ENCODE peak calls at places on chromosomes 1 and 21, in six cellular contexts. One of them, this sample, is unnamed.

GRCh38 chr1:10638559-10639300 is 157.7 kb downstream of the CASZ1 start:
- DNase-seq in cardiac fibroblast: no peak
- DNase-seq in left ventricle myocardium inferior: no peak
- DNase-seq in choroid plexus epithelial cell: no peak
- DNase-seq in A549: no peak
- DNase-seq in GM06990: no peak
- DNase-seq in this sample: no peak

GRCh38 chr1:8266436-8267165 is 51.3 kb upstream of the SLC45A1 start:
- DNase-seq in choroid plexus epithelial cell: no peak
- DNase-seq in A549: no peak
- DNase-seq in GM06990: no peak
- DNase-seq in left ventricle myocardium inferior: no peak
- DNase-seq in cardiac fibroblast: no peak
- DNase-seq in this sample: no peak

GRCh38 chr1:17550684-17551584 is 11.4 kb downstream of the ARHGEF10L start:
- DNase-seq in cardiac fibroblast: no peak
- DNase-seq in choroid plexus epithelial cell: no peak
- DNase-seq in A549: no peak
- DNase-seq in GM06990: no peak
- DNase-seq in left ventricle myocardium inferior: no peak
- DNase-seq in this sample: no peak

GRCh38 chr21:44785620-44786344 is 15.8 kb downstream of the UBE2G2 start:
- DNase-seq in choroid plexus epithelial cell: peak
- DNase-seq in cardiac fibroblast: peak
- DNase-seq in GM06990: no peak
- DNase-seq in left ventricle myocardium inferior: no peak
- DNase-seq in A549: no peak
- DNase-seq in this sample: peak

GRCh38 chr1:151458936-151459330 is 361 bp downstream of the POGZ start:
- DNase-seq in choroid plexus epithelial cell: peak
- DNase-seq in GM06990: peak
- DNase-seq in left ventricle myocardium inferior: peak
- DNase-seq in cardiac fibroblast: peak
- DNase-seq in A549: peak
- DNase-seq in this sample: peak

GRCh38 chr1:24483441-24483840 is 19.2 kb upstream of the RCAN3 start:
- DNase-seq in left ventricle myocardium inferior: no peak
- DNase-seq in A549: no peak
- DNase-seq in choroid plexus epithelial cell: no peak
- DNase-seq in cardiac fibroblast: no peak
- DNase-seq in GM06990: no peak
- DNase-seq in this sample: no peak

GRCh38 chr1:165773324-165773965 is 4.8 kb upstream of the TMCO1 start:
- DNase-seq in A549: no peak
- DNase-seq in cardiac fibroblast: peak
- DNase-seq in left ventricle myocardium inferior: no peak
- DNase-seq in choroid plexus epithelial cell: peak
- DNase-seq in GM06990: no peak
- DNase-seq in this sample: peak

GRCh38 chr1:235938714-235939487 is 72.2 kb upstream of the LYST start:
- DNase-seq in choroid plexus epithelial cell: peak
- DNase-seq in cardiac fibroblast: no peak
- DNase-seq in left ventricle myocardium inferior: no peak
- DNase-seq in GM06990: no peak
- DNase-seq in A549: no peak
- DNase-seq in this sample: peak

GRCh38 chr1:41020109-41020576 is 1.4 kb downstream of the SLFNL1 start:
- DNase-seq in A549: no peak
- DNase-seq in choroid plexus epithelial cell: no peak
- DNase-seq in GM06990: no peak
- DNase-seq in left ventricle myocardium inferior: no peak
- DNase-seq in cardiac fibroblast: no peak
- DNase-seq in this sample: no peak

GRCh38 chr21:23152130-23152529 is 2153.9 kb downstream of the NCAM2 start:
- DNase-seq in choroid plexus epithelial cell: no peak
- DNase-seq in left ventricle myocardium inferior: no peak
- DNase-seq in cardiac fibroblast: no peak
- DNase-seq in GM06990: no peak
- DNase-seq in A549: no peak
- DNase-seq in this sample: no peak

GRCh38 chr1:10765304-10765703 is 31.1 kb downstream of the CASZ1 start:
- DNase-seq in left ventricle myocardium inferior: no peak
- DNase-seq in A549: no peak
- DNase-seq in choroid plexus epithelial cell: no peak
- DNase-seq in cardiac fibroblast: no peak
- DNase-seq in GM06990: no peak
- DNase-seq in this sample: no peak

GRCh38 chr1:7420098-7420445 is 351.0 kb upstream of the VAMP3 start:
- DNase-seq in cardiac fibroblast: no peak
- DNase-seq in choroid plexus epithelial cell: no peak
- DNase-seq in GM06990: no peak
- DNase-seq in left ventricle myocardium inferior: no peak
- DNase-seq in A549: no peak
- DNase-seq in this sample: no peak

GRCh38 chr1:32101233-32101681 is 6.6 kb upstream of the KPNA6 start:
- DNase-seq in left ventricle myocardium inferior: no peak
- DNase-seq in GM06990: no peak
- DNase-seq in A549: no peak
- DNase-seq in choroid plexus epithelial cell: peak
- DNase-seq in cardiac fibroblast: peak
- DNase-seq in this sample: peak

DNA sequence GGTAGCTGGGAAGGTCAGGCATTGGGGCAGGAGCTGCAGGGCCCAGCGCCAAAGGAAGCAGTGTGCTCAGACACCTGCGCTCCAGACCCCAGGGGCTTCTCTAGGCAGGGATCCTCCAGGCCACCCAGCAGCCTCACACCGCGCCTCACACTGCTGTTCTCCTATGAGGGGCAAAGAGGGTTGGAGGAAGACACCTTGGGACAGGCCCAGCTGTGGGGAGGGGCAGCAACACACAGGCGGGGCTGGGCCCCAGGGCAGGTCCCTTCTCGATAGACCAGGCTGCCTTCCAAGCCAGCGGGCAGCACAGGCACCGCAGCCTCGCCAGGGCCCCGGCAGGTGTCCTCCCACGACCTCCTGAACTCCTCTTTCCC is 20.7 kb upstream of the PRSS38 start:
- DNase-seq in GM06990: no peak
- DNase-seq in A549: no peak
- DNase-seq in cardiac fibroblast: no peak
- DNase-seq in choroid plexus epithelial cell: no peak
- DNase-seq in left ventricle myocardium inferior: no peak
- DNase-seq in this sample: no peak
- H3K4me3 ChIP-seq in GM06990: no peak
- H3K4me3 ChIP-seq in A549: no peak
- H3K4me3 ChIP-seq in cardiac fibroblast: no peak
- H3K4me3 ChIP-seq in choroid plexus epithelial cell: no peak
- H3K4me3 ChIP-seq in left ventricle myocardium inferior: no peak
- H3K4me3 ChIP-seq in this sample: no peak

GRCh38 chr1:115764541-115764940 is 4.0 kb downstream of the CASQ2 start:
- DNase-seq in GM06990: no peak
- DNase-seq in left ventricle myocardium inferior: no peak
- DNase-seq in choroid plexus epithelial cell: peak
- DNase-seq in cardiac fibroblast: peak
- DNase-seq in A549: peak
- DNase-seq in this sample: peak
- TF ChIP-seq CTCF in GM06990: peak
- TF ChIP-seq CTCF in left ventricle myocardium inferior: peak
- TF ChIP-seq CTCF in choroid plexus epithelial cell: peak
- TF ChIP-seq CTCF in cardiac fibroblast: peak
- TF ChIP-seq CTCF in A549: peak
- TF ChIP-seq CTCF in this sample: peak

GRCh38 chr1:27348861-27349783 is 7.3 kb downstream of the SYTL1 start:
- DNase-seq in GM06990: no peak
- DNase-seq in cardiac fibroblast: no peak
- DNase-seq in A549: peak
- DNase-seq in left ventricle myocardium inferior: no peak
- DNase-seq in choroid plexus epithelial cell: no peak
- DNase-seq in this sample: no peak
- H3K4me3 ChIP-seq in GM06990: no peak
- H3K4me3 ChIP-seq in cardiac fibroblast: peak
- H3K4me3 ChIP-seq in A549: peak
- H3K4me3 ChIP-seq in left ventricle myocardium inferior: peak
- H3K4me3 ChIP-seq in choroid plexus epithelial cell: peak
- H3K4me3 ChIP-seq in this sample: peak

DNA sequence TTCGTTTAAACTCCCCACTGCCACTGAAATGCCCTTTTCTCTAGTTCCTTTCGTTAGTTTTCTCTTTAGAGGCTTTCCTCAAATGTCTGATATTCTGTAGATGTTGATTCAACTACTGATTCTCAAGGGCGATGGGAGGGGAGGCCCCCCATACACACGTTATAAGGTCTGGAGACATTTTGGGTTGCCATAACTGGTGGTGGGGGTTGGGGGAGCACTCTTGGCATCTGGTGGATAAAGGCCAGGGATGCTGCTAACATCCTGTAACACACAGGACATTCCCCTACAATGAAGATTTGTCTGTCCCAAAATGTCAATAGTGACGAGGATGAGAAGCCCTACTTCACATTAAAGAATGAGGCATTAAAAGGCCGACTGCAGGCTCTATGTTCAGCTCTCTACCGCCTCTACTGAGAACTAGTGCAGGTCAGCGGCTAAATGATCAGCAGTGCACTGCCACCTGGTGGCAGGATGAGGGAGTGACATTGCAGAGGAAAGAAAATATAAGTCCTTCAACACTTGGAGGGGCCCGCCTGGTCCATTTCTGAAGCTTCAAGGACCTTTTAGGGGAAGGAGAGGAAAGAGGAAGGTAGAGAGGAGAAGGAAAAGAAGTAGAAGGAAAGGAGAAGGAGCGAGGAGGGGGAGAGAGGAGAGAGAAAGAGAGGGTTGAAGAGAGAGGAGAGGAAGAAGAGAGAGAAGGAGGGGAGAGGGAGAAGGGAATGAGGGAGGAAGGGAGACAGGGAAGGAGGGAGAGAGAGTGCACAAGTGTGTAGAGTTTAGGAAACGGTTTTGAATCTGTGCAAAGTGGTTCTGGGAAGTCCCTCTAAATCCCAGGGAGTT is 29.4 kb downstream of the ALG14 start:
- DNase-seq in left ventricle myocardium inferior: peak
- DNase-seq in GM06990: peak
- DNase-seq in choroid plexus epithelial cell: peak
- DNase-seq in cardiac fibroblast: peak
- DNase-seq in A549: peak
- DNase-seq in this sample: peak
- TF ChIP-seq CTCF in left ventricle myocardium inferior: peak
- TF ChIP-seq CTCF in GM06990: peak
- TF ChIP-seq CTCF in choroid plexus epithelial cell: peak
- TF ChIP-seq CTCF in cardiac fibroblast: peak
- TF ChIP-seq CTCF in A549: peak
- TF ChIP-seq CTCF in this sample: peak

GRCh38 chr1:1628656-1629429 is 3.1 kb upstream of the MMP23B start:
- DNase-seq in cardiac fibroblast: no peak
- DNase-seq in GM06990: peak
- DNase-seq in A549: no peak
- DNase-seq in choroid plexus epithelial cell: no peak
- DNase-seq in left ventricle myocardium inferior: no peak
- DNase-seq in this sample: no peak

GRCh38 chr1:1630965-1631792 is 794 bp upstream of the MMP23B start:
- DNase-seq in GM06990: peak
- DNase-seq in left ventricle myocardium inferior: peak
- DNase-seq in cardiac fibroblast: peak
- DNase-seq in A549: no peak
- DNase-seq in choroid plexus epithelial cell: peak
- DNase-seq in this sample: peak

GRCh38 chr1:1631793-1632420 is at the start of gene MMP23B:
- DNase-seq in cardiac fibroblast: no peak
- DNase-seq in choroid plexus epithelial cell: no peak
- DNase-seq in A549: no peak
- DNase-seq in GM06990: peak
- DNase-seq in left ventricle myocardium inferior: peak
- DNase-seq in this sample: no peak

GRCh38 chr1:1629430-1630190 is 2.4 kb upstream of the MMP23B start:
- DNase-seq in A549: no peak
- DNase-seq in GM06990: peak
- DNase-seq in choroid plexus epithelial cell: no peak
- DNase-seq in left ventricle myocardium inferior: no peak
- DNase-seq in cardiac fibroblast: no peak
- DNase-seq in this sample: no peak

DNA sequence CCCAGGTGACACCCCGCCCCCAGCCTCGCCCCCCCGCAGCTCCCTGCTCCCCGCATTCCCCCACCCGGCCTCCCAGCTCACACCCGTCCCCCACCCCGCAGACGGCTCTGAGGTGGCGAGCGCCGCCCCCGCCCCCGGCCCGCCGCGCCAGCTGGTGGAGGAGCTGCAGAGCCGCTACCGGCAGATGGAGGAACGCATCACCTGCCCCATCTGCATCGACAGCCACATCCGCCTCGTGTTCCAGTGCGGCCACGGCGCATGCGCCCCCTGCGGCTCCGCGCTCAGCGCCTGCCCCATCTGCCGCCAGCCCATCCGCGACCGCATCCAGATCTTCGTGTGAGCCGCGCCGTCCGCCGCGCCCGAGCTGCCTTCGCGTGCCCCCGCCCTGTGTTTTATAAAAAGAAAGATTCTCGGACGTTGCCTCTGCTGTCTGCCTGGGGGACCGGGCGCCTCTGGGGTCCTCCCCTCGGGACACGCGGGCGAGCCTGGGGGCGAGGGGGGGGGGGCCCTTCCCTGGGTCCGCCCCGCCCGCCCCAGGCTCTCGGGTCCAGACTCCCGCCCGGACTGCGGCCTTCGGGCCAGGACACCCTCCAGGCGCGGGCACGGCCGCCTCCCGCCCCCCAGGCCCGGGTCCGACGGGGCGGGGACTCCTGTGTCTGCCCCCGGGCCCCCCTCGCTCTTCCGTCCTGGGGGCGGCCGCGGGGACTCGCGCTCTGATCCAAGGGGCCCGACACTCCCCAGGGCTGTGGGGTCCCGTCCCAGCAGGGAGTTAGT is 1.6 kb upstream of the MMP23B start:
- DNase-seq in GM06990: peak
- DNase-seq in A549: no peak
- DNase-seq in cardiac fibroblast: peak
- DNase-seq in choroid plexus epithelial cell: peak
- DNase-seq in left ventricle myocardium inferior: peak
- DNase-seq in this sample: peak
- H3K4me3 ChIP-seq in GM06990: peak
- H3K4me3 ChIP-seq in A549: no peak
- H3K4me3 ChIP-seq in cardiac fibroblast: no peak
- H3K4me3 ChIP-seq in choroid plexus epithelial cell: no peak
- H3K4me3 ChIP-seq in left ventricle myocardium inferior: peak
- H3K4me3 ChIP-seq in this sample: no peak